ENCODE peak calls at places on chromosomes 7 and 10, in ten cellular contexts. Q is Peyer's patch; W is IMR-90; E is spleen; V is A549; A is heart right ventricle; H is stomach; I is CD4-positive, alpha-beta T cell; O is CD8-positive, alpha-beta T cell; N is ascending aorta. R is an unnamed sample.

GRCh38 chr7:83876593-83876992 is 227.7 kb upstream of the SEMA3E start:
- DNase-seq in Q (no peak), W (peak; percentile 7), E (no peak), V (no peak), A (no peak), H (no peak), I (no peak), O (no peak), N (no peak), R (no peak)

GRCh38 chr10:78543749-78544446 is 510.2 kb downstream of the RPS24 start:
- DNase-seq in Q (no peak), W (peak; percentile 94), E (no peak), V (no peak), A (peak; percentile 70), H (peak; percentile 41), I (no peak), O (no peak), N (no peak), R (peak; percentile 59)

GRCh38 chr7:131502810-131503545 is 53.5 kb downstream of the PODXL start:
- DNase-seq in Q (no peak), W (peak; percentile 49), E (no peak), V (no peak), A (peak; percentile 72), H (no peak), I (no peak), O (no peak), N (no peak), R (no peak)

GRCh38 chr10:120950103-120950561 is 99.0 kb downstream of the WDR11 start:
- DNase-seq in Q (no peak), W (peak; percentile 5), E (no peak), V (no peak), A (no peak), H (no peak), I (no peak), O (no peak), N (no peak), R (no peak)

GRCh38 chr7:107742678-107743566 is 1.0 kb upstream of the CBLL1 start:
- DNase-seq in Q (peak; percentile 59), W (no peak), E (peak; percentile 93), V (peak; percentile 51), A (no peak), H (peak; percentile 57), I (no peak), O (no peak), N (peak; percentile 16), R (peak; percentile 31)

GRCh38 chr7:43674559-43675436 is 54.5 kb downstream of the COA1 start:
- DNase-seq in Q (no peak), W (peak; percentile 89), E (no peak), V (peak; percentile 87), A (no peak), H (no peak), I (no peak), O (no peak), N (no peak), R (no peak)

GRCh38 chr7:131603932-131604331 is 47.5 kb upstream of the PODXL start:
- DNase-seq in Q (no peak), W (no peak), E (no peak), V (no peak), A (no peak), H (no peak), I (no peak), O (no peak), N (no peak), R (no peak)

GRCh38 chr10:13815766-13816165 is 229.0 kb downstream of the PRPF18 start:
- DNase-seq in Q (no peak), W (peak; percentile 82), E (no peak), V (no peak), A (no peak), H (no peak), I (no peak), O (no peak), N (no peak), R (no peak)

GRCh38 chr7:120334475-120334874 is 61.5 kb downstream of the KCND2 start:
- DNase-seq in Q (no peak), W (no peak), E (no peak), V (no peak), A (no peak), H (no peak), I (no peak), O (no peak), N (no peak), R (no peak)

GRCh38 chr7:120332433-120332832 is 59.5 kb downstream of the KCND2 start:
- DNase-seq in Q (no peak), W (no peak), E (no peak), V (no peak), A (no peak), H (no peak), I (no peak), O (no peak), N (no peak), R (no peak)

DNA sequence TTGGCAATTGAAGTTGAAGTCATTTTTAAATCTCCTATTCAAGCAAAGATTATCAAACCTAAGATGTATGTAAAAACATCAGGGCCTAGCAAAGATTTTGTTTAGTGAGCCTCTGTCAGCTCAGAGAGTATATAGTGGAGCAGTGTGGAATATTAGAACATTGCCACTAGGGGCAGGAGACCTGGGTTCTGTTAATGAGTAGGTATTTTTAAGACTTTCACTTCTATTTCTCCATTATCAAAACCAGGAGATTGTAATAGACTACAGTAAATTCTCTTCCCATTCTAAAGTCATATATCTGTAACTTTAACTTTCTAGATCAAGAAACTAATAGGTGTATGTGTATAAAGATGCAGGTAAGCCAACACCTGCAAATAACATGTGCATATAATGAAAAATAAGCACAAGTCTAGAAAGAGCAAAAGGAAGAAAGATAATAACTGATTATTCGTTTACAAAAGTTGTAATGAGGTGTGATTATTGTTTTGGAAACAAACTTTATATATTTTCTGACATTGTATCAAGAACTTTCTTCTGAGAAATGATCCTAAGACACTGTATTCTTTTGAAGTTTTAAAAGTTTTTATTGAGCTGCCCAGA is 64.4 kb downstream of the KCND2 start:
- DNase-seq in Q (no peak), W (peak; percentile 0), E (no peak), V (peak; percentile 1), A (no peak), H (no peak), I (no peak), O (no peak), N (no peak), R (no peak)
- TF ChIP-seq CTCF in Q (no peak), W (peak; percentile 27), E (no peak), V (peak; percentile 22), A (no peak), H (no peak), I (no peak), O (no peak), N (no peak), R (peak; percentile 25)

DNA sequence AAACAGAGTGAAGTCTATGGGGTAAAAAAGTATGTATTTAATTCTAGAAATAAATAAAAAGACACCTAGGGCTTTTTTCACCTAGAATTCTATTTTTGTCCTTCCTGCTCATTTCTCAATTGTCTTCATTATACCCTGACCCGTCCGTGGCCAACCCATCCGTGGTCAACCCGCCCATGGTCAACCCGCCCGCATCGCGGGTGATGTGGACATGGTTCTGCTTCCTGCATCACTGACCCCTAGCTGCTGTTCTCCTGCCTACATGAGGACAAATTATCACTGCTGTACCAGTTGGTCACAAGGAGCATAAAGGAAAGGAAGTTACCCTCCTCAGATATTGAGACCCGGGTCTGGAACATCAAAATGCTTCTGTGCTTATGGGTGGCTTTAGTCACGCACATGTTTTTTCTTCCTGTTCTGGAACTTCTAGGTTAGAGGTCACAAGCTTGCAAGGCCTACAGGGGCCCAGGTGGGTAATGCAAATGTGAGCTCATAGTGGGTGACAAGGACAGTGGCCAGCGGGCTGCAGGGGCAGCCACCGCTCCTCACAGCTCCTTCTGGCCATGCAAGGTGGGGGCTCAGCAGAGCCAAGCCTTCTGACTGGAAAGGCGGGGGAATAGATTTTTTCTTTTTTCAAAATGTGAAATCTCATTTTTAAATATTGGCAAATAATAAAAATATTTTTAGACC is 15.5 kb downstream of the CAMK2G start:
- DNase-seq in Q (no peak), W (no peak), E (no peak), V (no peak), A (no peak), H (no peak), I (no peak), O (no peak), N (no peak), R (no peak)
- H3K27ac ChIP-seq in Q (peak overlapping the region; percentile 36), W (no peak overlapping the region), E (peak overlapping the region; percentile 59), V (no peak overlapping the region), A (no peak overlapping the region), H (peak overlapping the region; percentile 80), I (peak overlapping the region; percentile 49), O (no peak overlapping the region), N (peak overlapping the region; percentile 94), R (peak overlapping the region; percentile 65)

DNA sequence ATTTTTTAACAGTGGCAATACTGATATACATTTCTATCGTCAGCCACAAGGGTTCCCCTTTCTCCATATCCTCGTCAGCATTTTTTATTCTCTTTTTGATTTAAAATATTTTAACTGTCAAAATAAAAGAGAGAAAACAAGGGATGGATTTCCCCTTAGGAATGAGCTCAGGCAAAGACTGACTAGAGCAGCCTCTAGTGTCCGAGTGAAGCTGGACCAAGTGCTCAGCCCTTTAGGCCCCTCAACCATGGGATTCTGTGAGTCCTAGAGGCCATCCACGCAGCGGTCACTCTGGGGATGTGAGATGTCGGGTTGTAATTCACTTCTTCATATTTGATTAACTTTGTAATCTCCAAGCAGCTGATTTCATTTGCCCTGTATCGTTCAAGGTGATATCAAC is 137.4 kb upstream of the RNF32 start:
- DNase-seq in Q (no peak), W (peak; percentile 11), E (no peak), V (no peak), A (no peak), H (no peak), I (no peak), O (no peak), N (no peak), R (no peak)
- TF ChIP-seq CTCF in Q (no peak), W (peak; percentile 29), E (no peak), V (peak; percentile 6), A (no peak), H (no peak), I (no peak), O (no peak), N (no peak), R (no peak)

GRCh38 chr10:99660662-99661369 is 1.5 kb downstream of the ENTPD7 start:
- DNase-seq in Q (no peak), W (peak; percentile 14), E (no peak), V (no peak), A (no peak), H (no peak), I (no peak), O (no peak), N (no peak), R (no peak)

GRCh38 chr10:99659868-99660366 is 608 bp downstream of the ENTPD7 start:
- DNase-seq in Q (no peak), W (no peak), E (peak; percentile 80), V (no peak), A (no peak), H (no peak), I (no peak), O (no peak), N (no peak), R (no peak)

GRCh38 chr10:99661370-99661749 is 2.1 kb downstream of the ENTPD7 start:
- DNase-seq in Q (no peak), W (peak; percentile 93), E (no peak), V (peak; percentile 37), A (no peak), H (no peak), I (no peak), O (no peak), N (no peak), R (no peak)

GRCh38 chr10:99658622-99659030 is 683 bp upstream of the ENTPD7 start:
- DNase-seq in Q (peak; percentile 70), W (peak; percentile 55), E (peak; percentile 90), V (no peak), A (peak; percentile 55), H (peak; percentile 74), I (no peak), O (peak; percentile 1), N (no peak), R (no peak)

DNA sequence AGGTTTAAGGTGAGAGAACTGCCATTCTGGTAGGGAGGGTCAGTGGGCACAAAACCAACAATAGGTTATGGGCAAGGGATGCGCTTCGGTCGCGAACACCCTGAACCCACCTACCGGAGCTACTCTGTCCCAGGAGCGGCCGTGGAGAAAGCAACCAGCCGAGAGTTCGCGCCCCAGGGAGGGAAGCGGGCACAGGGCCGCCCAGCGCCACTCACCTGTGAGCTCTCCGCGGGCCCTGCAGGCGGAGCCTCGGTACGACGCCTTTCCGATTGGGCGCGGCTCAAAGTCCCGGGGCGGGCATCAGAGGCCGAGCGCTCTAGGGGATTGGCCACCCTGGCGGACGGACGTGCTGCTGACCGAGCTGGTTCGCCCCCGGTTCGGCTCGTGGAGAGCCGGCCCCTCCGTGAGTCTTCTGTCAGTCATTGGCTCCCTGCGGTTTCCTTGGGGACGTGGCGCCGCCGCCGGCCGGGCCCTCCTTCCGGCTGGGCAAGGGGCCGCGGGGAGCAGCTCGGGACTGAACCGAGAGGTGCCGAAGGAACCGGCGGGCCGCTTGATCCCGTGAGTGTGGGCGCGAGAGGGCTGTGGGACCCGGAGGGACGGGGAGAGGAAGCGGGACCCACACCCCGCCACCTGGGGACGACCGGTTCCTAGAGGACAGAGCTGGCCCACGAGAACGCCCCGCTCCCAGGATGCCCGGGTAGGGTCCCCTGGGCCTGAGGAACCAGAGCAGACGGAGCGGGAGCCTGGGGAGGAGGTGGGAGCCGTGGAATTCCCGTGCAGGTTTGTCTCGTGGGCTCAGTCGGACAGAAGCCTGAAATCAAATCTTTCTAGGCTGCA is at the start of gene ENTPD7:
- DNase-seq in Q (peak; percentile 91), W (peak; percentile 95), E (peak; percentile 99), V (peak; percentile 99), A (peak; percentile 94), H (peak; percentile 97), I (peak; percentile 78), O (peak; percentile 82), N (peak; percentile 79), R (peak; percentile 93)
- H3K27ac ChIP-seq in Q (peak within 1 kb of the TSS; percentile 81), W (peak within 1 kb of the TSS; percentile 69), E (peak within 1 kb of the TSS; percentile 86), V (peak within 1 kb of the TSS; percentile 78), A (peak within 1 kb of the TSS; percentile 58), H (peak within 1 kb of the TSS; percentile 84), I (no peak within 1 kb of the TSS), O (peak within 1 kb of the TSS; percentile 48), N (no peak within 1 kb of the TSS), R (no peak within 1 kb of the TSS)

R was measured in dorsolateral prefrontal cortex.